ENCODE peak calls at places on chromosomes 2 and 18, in nine cellular contexts. A is kidney, T is heart left ventricle, R is left ventricle myocardium inferior, O is ovary, M is upper lobe of right lung, Z is GM23248, U is brain microvascular endothelial cell, X is fibroblast of lung. N is an unnamed sample.

GRCh38 chr2:158671381-158672245 is 123.5 kb upstream of the DAPL1 start:
- DNase-seq in A (no peak), T (no peak), R (no peak), O (no peak), M (no peak), Z (no peak), U (no peak), X (no peak), N (no peak)

GRCh38 chr18:8797206-8797605 is 91.8 kb downstream of the MTCL1 start:
- DNase-seq in A (no peak), T (no peak), R (no peak), O (no peak), M (no peak), Z (peak; percentile 63), U (no peak), X (peak; percentile 62), N (no peak)

GRCh38 chr18:3966246-3966984 is 488.7 kb downstream of the DLGAP1 start:
- DNase-seq in A (no peak), T (no peak), R (no peak), O (no peak), M (no peak), Z (no peak), U (no peak), X (peak; percentile 55), N (no peak)

GRCh38 chr2:74632209-74632938 is 15.8 kb downstream of the M1AP start:
- DNase-seq in A (no peak), T (no peak), R (no peak), O (no peak), M (no peak), Z (peak; percentile 22), U (peak; percentile 26), X (peak; percentile 18), N (no peak)

GRCh38 chr18:36580266-36580665 is 248.5 kb downstream of the TPGS2 start:
- DNase-seq in A (no peak), T (peak; percentile 65), R (peak; percentile 26), O (peak; percentile 42), M (no peak), Z (peak; percentile 78), U (peak; percentile 32), X (peak; percentile 63), N (peak; percentile 28)

GRCh38 chr2:71603311-71603794 is 150.0 kb downstream of the DYSF start:
- DNase-seq in A (peak; percentile 52), T (peak; percentile 53), R (peak; percentile 34), O (no peak), M (peak; percentile 61), Z (peak; percentile 43), U (no peak), X (no peak), N (peak; percentile 50)

GRCh38 chr2:169910109-169910799 is 83.0 kb downstream of the UBR3 start:
- DNase-seq in A (no peak), T (no peak), R (no peak), O (no peak), M (no peak), Z (no peak), U (peak; percentile 47), X (peak; percentile 50), N (no peak)

GRCh38 chr2:109368798-109369197 is 239.8 kb downstream of the SH3RF3 start:
- DNase-seq in A (no peak), T (no peak), R (no peak), O (no peak), M (peak; percentile 21), Z (no peak), U (no peak), X (no peak), N (no peak)

GRCh38 chr2:37617119-37617892 is 54.1 kb downstream of the CDC42EP3 start:
- DNase-seq in A (no peak), T (no peak), R (no peak), O (no peak), M (no peak), Z (no peak), U (no peak), X (no peak), N (no peak)

GRCh38 chr2:241680827-241681599 is 5.6 kb downstream of the DTYMK start:
- DNase-seq in A (no peak), T (peak; percentile 49), R (no peak), O (no peak), M (no peak), Z (peak; percentile 99), U (peak; percentile 97), X (peak; percentile 99), N (peak; percentile 60)

GRCh38 chr2:64905338-64906024 is 83.7 kb upstream of the SLC1A4 start:
- DNase-seq in A (no peak), T (no peak), R (no peak), O (no peak), M (peak; percentile 74), Z (peak; percentile 33), U (no peak), X (no peak), N (peak; percentile 18)

GRCh38 chr2:236985940-236986339 is 99.7 kb upstream of the COPS8 start:
- DNase-seq in A (no peak), T (no peak), R (no peak), O (no peak), M (no peak), Z (no peak), U (no peak), X (no peak), N (no peak)

GRCh38 chr2:160168878-160169277 is 31.2 kb downstream of the ITGB6 start:
- DNase-seq in A (no peak), T (no peak), R (no peak), O (no peak), M (no peak), Z (no peak), U (no peak), X (no peak), N (no peak)

GRCh38 chr18:49486617-49486958 is 446 bp downstream of the C18orf32 start:
- DNase-seq in A (no peak), T (no peak), R (no peak), O (no peak), M (no peak), Z (peak; percentile 50), U (no peak), X (peak; percentile 19), N (no peak)

GRCh38 chr2:29187926-29188325 is 72.7 kb downstream of the CLIP4 start:
- DNase-seq in A (no peak), T (no peak), R (no peak), O (no peak), M (no peak), Z (peak; percentile 76), U (no peak), X (peak; percentile 73), N (no peak)

GRCh38 chr2:20052872-20053281 is 1.4 kb upstream of the LAPTM4A start:
- DNase-seq in A (no peak), T (peak; percentile 80), R (peak; percentile 66), O (peak; percentile 60), M (peak; percentile 85), Z (peak; percentile 94), U (peak; percentile 91), X (peak; percentile 85), N (peak; percentile 50)

GRCh38 chr18:41532344-41533086 is 422.5 kb upstream of the PIK3C3 start:
- DNase-seq in A (no peak), T (no peak), R (no peak), O (no peak), M (no peak), Z (peak; percentile 20), U (peak; percentile 1), X (no peak), N (no peak)

GRCh38 chr2:150789376-150789905 is 302.0 kb upstream of the RND3 start:
- DNase-seq in A (no peak), T (no peak), R (no peak), O (no peak), M (no peak), Z (no peak), U (no peak), X (no peak), N (no peak)
- H3K27ac ChIP-seq in A (no peak overlapping the region), T (no peak overlapping the region), R (peak overlapping the region; percentile 59), O (no peak overlapping the region), M (no peak overlapping the region), Z (no peak overlapping the region), U (no peak overlapping the region), X (no peak overlapping the region), N (no peak overlapping the region)

GRCh38 chr2:165293439-165294420 is 54.5 kb downstream of the SCN2A start:
- DNase-seq in A (no peak), T (no peak), R (no peak), O (peak; percentile 17), M (no peak), Z (peak; percentile 92), U (peak; percentile 88), X (peak; percentile 90), N (no peak)
- H3K4me3 ChIP-seq in A (no peak overlapping the region), T (no peak overlapping the region), R (no peak overlapping the region), O (peak overlapping the region; percentile 31), M (no peak overlapping the region), Z (peak overlapping the region; percentile 75), U (peak overlapping the region; percentile 46), X (peak overlapping the region; percentile 24), N (no peak overlapping the region)

DNA sequence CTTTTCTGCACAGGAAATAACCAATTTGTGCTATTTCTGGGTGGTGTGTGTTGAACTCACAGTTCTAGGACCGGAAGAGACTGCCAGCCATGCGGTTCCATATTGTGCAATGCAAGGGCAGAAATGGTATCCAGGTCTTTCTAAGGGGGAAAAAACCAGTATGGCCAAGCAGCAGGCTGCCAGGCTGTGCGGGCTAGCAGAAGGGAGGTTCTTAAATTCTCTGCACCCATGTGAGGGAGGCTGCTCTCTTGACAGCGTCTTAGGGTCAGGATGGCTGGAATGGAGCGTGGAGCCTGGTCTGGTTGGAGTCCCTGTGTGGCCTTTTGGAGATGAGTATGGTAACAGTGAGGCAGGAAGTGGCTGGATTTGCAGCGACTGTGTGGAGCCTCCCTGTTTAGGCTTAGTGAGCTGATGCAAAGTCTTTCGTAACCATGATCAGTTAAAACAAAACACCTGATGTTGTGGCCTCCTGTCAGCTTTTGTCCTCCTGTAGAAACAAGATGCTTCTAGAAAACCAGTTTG is 52.6 kb downstream of the NCK2 start:
- DNase-seq in A (no peak), T (peak; percentile 42), R (no peak), O (no peak), M (no peak), Z (peak; percentile 69), U (no peak), X (no peak), N (no peak)
- H3K27ac ChIP-seq in A (no peak overlapping the region), T (peak overlapping the region; percentile 23), R (peak overlapping the region; percentile 59), O (no peak overlapping the region), M (peak overlapping the region; percentile 24), Z (peak overlapping the region; percentile 81), U (no peak overlapping the region), X (peak overlapping the region; percentile 43), N (no peak overlapping the region)

GRCh38 chr2:89848763-89849162 is 1157.3 kb downstream of the RPIA start:
- DNase-seq in A (no peak), T (no peak), R (no peak), O (no peak), M (no peak), Z (no peak), U (no peak), X (no peak), N (no peak)

GRCh38 chr2:89851583-89851905 is 1160.1 kb downstream of the RPIA start:
- DNase-seq in A (peak; percentile 40), T (no peak), R (no peak), O (no peak), M (no peak), Z (no peak), U (no peak), X (no peak), N (no peak)

GRCh38 chr2:89849731-89850130 is 1158.3 kb downstream of the RPIA start:
- DNase-seq in A (no peak), T (no peak), R (no peak), O (no peak), M (no peak), Z (no peak), U (no peak), X (no peak), N (no peak)

GRCh38 chr2:89850481-89850880 is 1159.0 kb downstream of the RPIA start:
- DNase-seq in A (no peak), T (no peak), R (no peak), O (no peak), M (no peak), Z (no peak), U (no peak), X (no peak), N (no peak)

GRCh38 chr2:89850881-89851582 is 1159.6 kb downstream of the RPIA start:
- DNase-seq in A (no peak), T (no peak), R (no peak), O (no peak), M (no peak), Z (no peak), U (no peak), X (no peak), N (no peak)
- H3K4me3 ChIP-seq in A (no peak overlapping the region), T (no peak overlapping the region), R (no peak overlapping the region), O (no peak overlapping the region), M (no peak overlapping the region), Z (no peak overlapping the region), U (no peak overlapping the region), X (no peak overlapping the region), N (no peak overlapping the region)